ENCODE peak calls at places on chromosomes 2 and 18, in four cellular contexts. U, B, M and G are unnamed samples.

GRCh38 chr2:70190086-70190412 is 770 bp downstream of the C2orf42 start:
- DNase-seq in B (no peak), U (no peak), M (no peak), G (no peak)

GRCh38 chr2:162934191-162934590 is 95.6 kb upstream of the KCNH7 start:
- DNase-seq in B (no peak), M (no peak), U (no peak), G (no peak)

GRCh38 chr2:55718165-55719008 is 24.7 kb upstream of the PNPT1 start:
- DNase-seq in U (peak), M (no peak), B (peak), G (no peak)

GRCh38 chr2:237257471-237257951 is 156.5 kb downstream of the COL6A3 start:
- DNase-seq in U (no peak), M (no peak), B (no peak), G (no peak)

GRCh38 chr2:217357886-217358620 is 498.2 kb upstream of the TNP1 start:
- DNase-seq in B (no peak), U (no peak), M (no peak), G (no peak)

GRCh38 chr2:9392895-9393757 is 30.2 kb downstream of the ITGB1BP1 start:
- DNase-seq in B (no peak), M (no peak), U (no peak), G (no peak)

GRCh38 chr2:144518744-144519596 is 949 bp downstream of the ZEB2 start:
- DNase-seq in B (peak), U (no peak), M (no peak), G (no peak)

GRCh38 chr18:80086281-80086680 is 22.8 kb upstream of the ADNP2 start:
- DNase-seq in B (no peak), U (no peak), M (no peak), G (no peak)

GRCh38 chr2:52036036-52036435 is 1004.1 kb upstream of the NRXN1 start:
- DNase-seq in B (no peak), U (no peak), M (no peak), G (no peak)

GRCh38 chr2:215598376-215598975 is 162.6 kb upstream of the FN1 start:
- DNase-seq in U (no peak), M (no peak), B (no peak), G (no peak)

GRCh38 chr2:97348265-97348664 is 235.3 kb downstream of the ANKRD36 start:
- DNase-seq in M (no peak), B (no peak), U (no peak), G (no peak)

GRCh38 chr2:183998041-183998796 is 600.1 kb upstream of the ZNF804A start:
- DNase-seq in M (no peak), B (no peak), U (no peak), G (no peak)

GRCh38 chr2:223369889-223370288 is 232.3 kb downstream of the SCG2 start:
- DNase-seq in B (no peak), M (no peak), U (no peak), G (no peak)

GRCh38 chr2:196821195-196821594 is 12.0 kb upstream of the C2orf66 start:
- DNase-seq in B (no peak), U (no peak), M (no peak), G (no peak)

GRCh38 chr18:45777393-45777792 is 48.1 kb upstream of the SIGLEC15 start:
- DNase-seq in U (no peak), B (no peak), M (no peak), G (no peak)

GRCh38 chr2:73112913-73113633 is at the start of gene RAB11FIP5:
- DNase-seq in M (peak), B (peak), U (peak), G (peak)

GRCh38 chr2:145380436-145381017 is 860.6 kb upstream of the ZEB2 start:
- DNase-seq in M (no peak), U (no peak), B (no peak), G (no peak)

GRCh38 chr2:241310917-241311566 is 4.4 kb downstream of the HDLBP start:
- DNase-seq in U (no peak), B (no peak), M (no peak), G (no peak)

GRCh38 chr2:188527110-188527509 is 235.4 kb downstream of the GULP1 start:
- DNase-seq in B (no peak), M (no peak), U (no peak), G (no peak)

GRCh38 chr2:119702918-119703401 is 24.0 kb downstream of the TMEM177 start:
- DNase-seq in M (peak), B (peak), U (no peak), G (no peak)

GRCh38 chr2:118661184-118661583 is 186.3 kb downstream of the EN1 start:
- DNase-seq in U (no peak), M (no peak), B (no peak), G (no peak)

GRCh38 chr2:232624554-232624842 is 8.9 kb upstream of the EFHD1 start:
- DNase-seq in M (no peak), B (no peak), U (no peak), G (no peak)

GRCh38 chr18:23217781-23218180 is 82.5 kb downstream of the CABLES1 start:
- DNase-seq in M (no peak), U (no peak), B (no peak), G (no peak)

GRCh38 chr2:240324312-240325005 is 111.0 kb upstream of the GPC1 start:
- DNase-seq in B (no peak), U (no peak), M (no peak), G (no peak)

GRCh38 chr2:168614291-168615018 is 158.4 kb downstream of the CERS6 start:
- DNase-seq in B (no peak), M (no peak), U (no peak), G (no peak)

GRCh38 chr2:239548491-239548890 is 147.7 kb upstream of the HDAC4 start:
- DNase-seq in U (no peak), B (no peak), M (no peak), G (peak)

GRCh38 chr2:8983571-8983970 is 19.9 kb downstream of the MBOAT2 start:
- DNase-seq in M (no peak), U (no peak), B (no peak), G (no peak)

GRCh38 chr2:60806988-60807681 is 51.1 kb downstream of the PAPOLG start:
- DNase-seq in B (no peak), U (no peak), M (no peak), G (no peak)

GRCh38 chr2:222518570-222519381 is 94.4 kb downstream of the SGPP2 start:
- DNase-seq in B (peak), U (peak), M (peak), G (no peak)

GRCh38 chr2:1620081-1620480 is 124.2 kb downstream of the PXDN start:
- DNase-seq in U (no peak), M (no peak), B (no peak), G (no peak)

GRCh38 chr2:154637426-154637825 is 61.1 kb upstream of the KCNJ3 start:
- DNase-seq in M (no peak), U (no peak), B (no peak), G (no peak)

DNA sequence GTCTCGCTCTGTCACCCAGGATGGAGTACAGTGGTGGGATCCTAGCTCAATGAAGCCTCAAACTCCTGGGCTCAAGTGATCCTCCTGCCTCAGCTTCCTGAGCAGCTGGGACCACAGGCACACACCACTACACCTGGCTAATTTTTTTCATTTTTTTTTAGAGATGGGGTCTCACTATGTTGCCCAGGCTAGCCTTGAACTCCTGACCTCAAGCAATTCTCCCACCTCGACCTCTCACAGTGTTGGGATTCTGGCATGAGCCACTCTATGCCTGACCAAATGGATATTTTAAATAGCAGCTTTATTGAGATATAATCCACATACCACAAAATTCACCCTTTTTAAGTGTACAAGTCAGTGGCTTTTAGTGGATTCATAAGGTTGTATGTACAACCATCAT is 11.1 kb downstream of the RNF149 start:
- DNase-seq in U (no peak), M (no peak), B (no peak), G (no peak)
- TF ChIP-seq CTCF in U (no peak), M (no peak), B (no peak), G (no peak)

GRCh38 chr2:96318723-96319122 is 6.4 kb upstream of the ITPRIPL1 start:
- DNase-seq in B (no peak), M (no peak), U (no peak), G (no peak)
- H3K4me3 ChIP-seq in B (no peak), M (no peak), U (no peak), G (no peak)

DNA sequence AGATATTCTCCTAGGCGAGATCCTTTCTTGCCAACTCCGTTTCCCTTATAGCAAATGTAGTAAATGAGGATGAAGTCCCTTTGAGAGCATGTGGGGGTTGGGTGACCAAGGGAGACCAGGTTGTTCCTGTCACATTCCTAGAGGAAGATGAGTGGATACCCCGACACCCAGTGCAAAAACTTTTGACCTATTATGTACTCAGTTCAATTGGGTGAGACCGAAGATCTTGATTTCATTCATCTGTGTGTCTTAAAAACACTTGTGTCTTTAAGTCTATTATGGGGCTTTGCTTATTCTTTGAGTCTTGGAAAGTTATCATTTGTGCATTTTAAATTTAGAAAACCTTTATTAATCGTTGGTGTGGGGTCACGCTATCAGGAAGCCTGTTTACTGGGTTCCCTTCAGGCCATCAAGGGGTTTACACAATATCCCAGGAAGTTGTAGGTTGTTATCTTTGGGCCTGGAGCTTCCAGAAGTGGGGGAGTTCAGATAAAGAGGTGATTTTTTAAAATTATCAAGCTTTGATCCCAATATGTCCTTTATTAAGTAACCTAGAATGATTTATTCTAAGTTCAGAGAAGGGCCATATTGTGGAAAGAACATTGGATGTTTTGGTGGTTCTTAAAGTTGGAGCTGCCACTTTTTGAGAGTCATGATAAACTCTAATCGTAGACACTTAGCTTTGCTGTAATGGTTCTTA is 2.8 kb downstream of the RHOB start:
- DNase-seq in M (peak), B (peak), U (no peak), G (no peak)
- TF ChIP-seq POLR2A in M (no peak), B (no peak), U (no peak), G (peak)

DNA sequence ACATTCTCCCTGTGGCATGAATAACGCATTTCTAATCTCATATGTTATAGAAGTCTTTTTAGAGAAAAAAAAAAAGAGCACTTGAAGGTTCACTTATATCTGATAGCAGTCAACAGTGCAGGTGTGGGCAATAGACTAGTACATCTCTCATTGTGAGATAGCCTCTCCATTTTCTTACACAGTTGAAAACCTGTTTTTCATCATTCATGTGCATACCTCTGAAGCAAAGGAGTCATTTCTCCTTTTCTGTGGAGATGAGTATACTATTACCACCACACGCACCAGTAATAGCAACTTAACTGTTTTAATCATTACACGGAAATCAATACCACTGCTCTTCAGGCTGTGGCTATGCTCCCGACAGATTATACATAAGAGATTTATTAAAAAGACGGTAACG is 1653.3 kb upstream of the TMEFF2 start:
- DNase-seq in M (no peak), B (no peak), U (no peak), G (no peak)
- TF ChIP-seq CTCF in M (no peak), B (no peak), U (no peak), G (no peak)

DNA sequence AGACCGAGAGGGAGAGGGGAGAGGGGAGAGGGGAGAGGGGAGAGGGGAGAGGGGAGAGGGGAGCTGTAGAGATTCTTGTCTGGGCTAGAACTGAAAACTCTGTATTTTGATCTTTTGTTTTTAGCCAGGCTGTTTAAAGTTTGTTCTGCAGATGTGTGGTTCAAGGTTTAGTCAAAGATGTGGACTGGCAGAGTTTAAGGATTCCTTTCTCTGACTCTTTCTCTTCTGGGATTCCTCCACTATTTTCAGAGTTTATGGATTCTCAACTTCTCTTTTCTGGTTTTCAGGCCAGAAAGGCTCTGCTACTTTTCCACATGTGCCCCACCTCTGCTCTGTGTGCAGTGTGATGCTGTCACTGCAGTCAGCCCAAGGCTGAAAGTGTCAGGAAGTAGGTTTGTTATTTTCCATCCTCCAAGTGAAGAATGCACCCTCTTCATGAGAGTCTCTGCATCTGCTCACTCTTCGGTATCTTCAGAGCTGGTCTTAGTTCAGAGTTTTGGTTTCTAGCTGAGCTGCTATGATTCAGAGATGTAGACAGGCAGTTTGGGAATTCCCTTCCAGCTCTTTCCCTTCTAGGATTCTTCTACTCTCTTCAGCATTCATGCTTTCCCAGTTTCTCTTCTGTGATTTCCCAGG is 130.9 kb upstream of the SMAD7 start:
- DNase-seq in M (no peak), B (no peak), U (no peak), G (no peak)
- H3K4me3 ChIP-seq in M (no peak), B (no peak), U (no peak), G (no peak)

GRCh38 chr2:112275314-112275886 is at the start of gene ZC3H6:
- DNase-seq in U (peak), B (peak), M (peak), G (peak)
- TF ChIP-seq POLR2A in U (peak), B (peak), M (peak), G (peak)

GRCh38 chr2:206253125-206253787 is 21.2 kb upstream of the ZDBF2 start:
- DNase-seq in M (no peak), B (no peak), U (no peak), G (no peak)

GRCh38 chr2:206255003-206255402 is 19.5 kb upstream of the ZDBF2 start:
- DNase-seq in U (no peak), M (no peak), B (no peak), G (no peak)

GRCh38 chr2:206245178-206245778 is 29.2 kb upstream of the ZDBF2 start:
- DNase-seq in M (no peak), B (no peak), U (no peak), G (no peak)

GRCh38 chr2:206250041-206250897 is 24.2 kb upstream of the ZDBF2 start:
- DNase-seq in B (no peak), M (no peak), U (no peak), G (no peak)
- TF ChIP-seq CTCF in B (no peak), M (no peak), U (no peak), G (no peak)

DNA sequence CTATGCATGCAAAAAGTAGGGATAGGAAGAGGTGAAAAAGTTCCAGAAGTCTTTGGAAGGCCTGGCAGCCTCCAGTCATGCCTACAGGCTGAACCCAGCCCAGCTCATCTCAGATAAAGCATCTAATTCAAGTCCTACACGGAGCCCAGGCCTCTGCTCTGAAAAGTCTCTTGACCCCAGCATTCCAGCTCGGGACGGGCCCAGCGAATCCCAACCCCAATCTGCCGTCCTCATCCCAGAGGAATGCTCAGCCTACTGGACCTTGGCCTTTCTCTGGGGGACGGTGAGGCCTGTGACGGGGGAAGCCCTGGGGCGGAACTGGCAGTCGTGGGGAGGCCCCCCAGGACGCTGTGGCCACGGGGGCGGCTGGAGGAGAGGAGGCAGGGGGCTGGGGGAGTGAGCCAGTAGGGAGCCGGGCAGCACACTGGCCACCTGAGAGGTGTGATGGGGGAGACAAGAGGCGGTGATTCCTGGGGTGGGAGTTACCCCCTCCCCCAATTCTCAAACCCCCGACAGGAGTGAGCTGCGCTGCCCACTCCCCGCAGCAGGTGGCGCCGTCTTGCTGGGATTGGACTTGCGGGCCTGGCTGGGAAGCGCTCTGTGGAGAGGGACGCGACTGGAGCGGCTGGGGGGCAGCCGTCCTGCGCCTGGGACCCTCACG is 182.4 kb upstream of the HAAO start:
- DNase-seq in B (peak), U (peak), M (peak), G (peak)
- H3K4me3 ChIP-seq in B (peak), U (no peak), M (peak), G (peak)

DNA sequence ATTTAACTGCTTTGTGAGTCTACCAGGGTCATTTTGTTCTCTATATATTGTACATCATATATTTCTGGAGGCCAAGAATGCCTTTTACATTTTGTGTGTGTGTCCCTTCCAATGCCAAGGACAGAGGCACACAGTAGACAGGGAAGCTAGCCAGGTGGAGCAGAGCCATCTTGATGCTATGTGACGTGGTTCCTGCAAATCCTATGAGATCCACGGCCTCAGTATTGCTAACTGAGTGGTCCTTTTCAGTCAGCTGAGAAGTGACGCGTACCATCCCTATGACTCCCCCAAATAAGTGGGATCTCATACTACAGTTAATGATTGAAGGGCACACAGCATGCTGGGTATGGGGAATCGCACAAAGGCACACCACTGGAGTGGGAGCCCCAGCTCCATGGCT is 27.3 kb downstream of the CCDC141 start:
- DNase-seq in B (no peak), M (no peak), U (no peak), G (no peak)
- TF ChIP-seq POLR2A in B (no peak), M (no peak), U (no peak), G (no peak)